ENCODE peak calls at places on chromosomes 5 and 9, in six cellular contexts. N is IMR-90, F is lower leg skin, L is GM12891, C is testis, R is body of pancreas. D is an unnamed sample.

GRCh38 chr9:101977614-101978210 is 239.3 kb upstream of the GRIN3A start:
- DNase-seq in L (no peak), C (no peak), N (peak; percentile 12), F (no peak), R (no peak), D (peak; percentile 40)

GRCh38 chr5:39198080-39198479 is 21.3 kb downstream of the FYB1 start:
- DNase-seq in N (no peak), C (no peak), L (no peak), F (no peak), R (no peak), D (no peak)

GRCh38 chr5:144142030-144142825 is 28.2 kb downstream of the YIPF5 start:
- DNase-seq in L (peak; percentile 14), N (peak; percentile 67), R (no peak), C (no peak), F (no peak), D (peak; percentile 3)

GRCh38 chr5:141701341-141702119 is 19.5 kb upstream of the ARAP3 start:
- DNase-seq in L (no peak), C (no peak), R (no peak), N (no peak), F (no peak), D (no peak)

GRCh38 chr9:35177520-35177919 is 15.7 kb downstream of the UNC13B start:
- DNase-seq in C (no peak), N (no peak), F (no peak), L (no peak), R (no peak), D (no peak)

GRCh38 chr5:75282581-75282980 is 45.9 kb upstream of the ANKRD31 start:
- DNase-seq in L (no peak), C (no peak), F (no peak), R (no peak), N (no peak), D (no peak)

GRCh38 chr5:177271113-177271512 is 32.4 kb downstream of the RAB24 start:
- DNase-seq in F (no peak), C (no peak), L (no peak), R (no peak), N (peak; percentile 18), D (no peak)

GRCh38 chr9:17531642-17532254 is 47.1 kb upstream of the SH3GL2 start:
- DNase-seq in C (peak; percentile 76), R (peak; percentile 39), L (peak; percentile 11), F (no peak), N (peak; percentile 60), D (peak; percentile 53)

GRCh38 chr5:1013238-1013947 is 4.8 kb downstream of the NKD2 start:
- DNase-seq in R (no peak), F (no peak), C (no peak), N (no peak), L (no peak), D (no peak)

GRCh38 chr5:68114641-68115040 is 100.9 kb upstream of the PIK3R1 start:
- DNase-seq in R (no peak), N (peak; percentile 84), C (no peak), F (no peak), L (no peak), D (peak; percentile 75)

GRCh38 chr5:141532726-141533125 is 43.8 kb downstream of the PCDHGC5 start:
- DNase-seq in F (no peak), C (no peak), L (no peak), R (no peak), N (no peak), D (no peak)

GRCh38 chr9:81666123-81666522 is 23.2 kb downstream of the TLE1 start:
- DNase-seq in F (no peak), N (no peak), L (no peak), R (no peak), C (no peak), D (no peak)

GRCh38 chr9:109771084-109771483 is 8.9 kb upstream of the PALM2AKAP2 start:
- DNase-seq in F (no peak), N (peak; percentile 78), R (no peak), L (no peak), C (no peak), D (no peak)

GRCh38 chr5:5209101-5209500 is 69.0 kb downstream of the ADAMTS16 start:
- DNase-seq in F (no peak), C (no peak), R (no peak), L (no peak), N (no peak), D (no peak)

GRCh38 chr5:139388198-139388821 is 1.4 kb downstream of the MZB1 start:
- DNase-seq in C (peak; percentile 43), L (no peak), N (peak; percentile 20), R (peak; percentile 34), F (peak; percentile 78), D (no peak)

GRCh38 chr9:127898433-127899199 is 787 bp downstream of the ST6GALNAC6 start:
- DNase-seq in C (peak; percentile 80), L (no peak), N (peak; percentile 89), R (peak; percentile 50), F (peak; percentile 90), D (peak; percentile 65)

GRCh38 chr5:176846335-176847140 is 36.2 kb downstream of the UNC5A start:
- DNase-seq in L (no peak), C (no peak), R (no peak), F (no peak), N (no peak), D (no peak)

GRCh38 chr5:132462856-132463745 is 27.5 kb downstream of the IRF1 start:
- DNase-seq in F (no peak), R (no peak), C (no peak), N (no peak), L (no peak), D (no peak)

GRCh38 chr5:78753093-78753531 is 104.5 kb upstream of the LHFPL2 start:
- DNase-seq in R (no peak), L (no peak), F (no peak), N (peak; percentile 68), C (no peak), D (no peak)

GRCh38 chr5:80837679-80838078 is 122.5 kb upstream of the RASGRF2 start:
- DNase-seq in F (no peak), C (no peak), N (no peak), L (peak; percentile 13), R (no peak), D (no peak)

GRCh38 chr9:78462616-78463015 is 165.7 kb downstream of the PSAT1 start:
- DNase-seq in R (no peak), N (peak; percentile 52), F (no peak), C (no peak), L (no peak), D (no peak)

GRCh38 chr9:69083321-69083720 is 47.8 kb downstream of the FXN start:
- DNase-seq in L (no peak), N (no peak), C (no peak), F (no peak), R (no peak), D (no peak)

GRCh38 chr9:89234636-89235035 is 56.0 kb upstream of the SHC3 start:
- DNase-seq in N (peak; percentile 13), C (no peak), L (no peak), F (no peak), R (no peak), D (peak; percentile 11)

GRCh38 chr5:126274396-126274795 is 148.8 kb upstream of the GRAMD2B start:
- DNase-seq in L (no peak), R (no peak), F (no peak), C (no peak), N (no peak), D (no peak)

GRCh38 chr5:75510836-75511434 is 494 bp downstream of the CERT1 start:
- DNase-seq in L (no peak), C (peak; percentile 59), N (peak; percentile 15), F (no peak), R (no peak), D (peak; percentile 52)

DNA sequence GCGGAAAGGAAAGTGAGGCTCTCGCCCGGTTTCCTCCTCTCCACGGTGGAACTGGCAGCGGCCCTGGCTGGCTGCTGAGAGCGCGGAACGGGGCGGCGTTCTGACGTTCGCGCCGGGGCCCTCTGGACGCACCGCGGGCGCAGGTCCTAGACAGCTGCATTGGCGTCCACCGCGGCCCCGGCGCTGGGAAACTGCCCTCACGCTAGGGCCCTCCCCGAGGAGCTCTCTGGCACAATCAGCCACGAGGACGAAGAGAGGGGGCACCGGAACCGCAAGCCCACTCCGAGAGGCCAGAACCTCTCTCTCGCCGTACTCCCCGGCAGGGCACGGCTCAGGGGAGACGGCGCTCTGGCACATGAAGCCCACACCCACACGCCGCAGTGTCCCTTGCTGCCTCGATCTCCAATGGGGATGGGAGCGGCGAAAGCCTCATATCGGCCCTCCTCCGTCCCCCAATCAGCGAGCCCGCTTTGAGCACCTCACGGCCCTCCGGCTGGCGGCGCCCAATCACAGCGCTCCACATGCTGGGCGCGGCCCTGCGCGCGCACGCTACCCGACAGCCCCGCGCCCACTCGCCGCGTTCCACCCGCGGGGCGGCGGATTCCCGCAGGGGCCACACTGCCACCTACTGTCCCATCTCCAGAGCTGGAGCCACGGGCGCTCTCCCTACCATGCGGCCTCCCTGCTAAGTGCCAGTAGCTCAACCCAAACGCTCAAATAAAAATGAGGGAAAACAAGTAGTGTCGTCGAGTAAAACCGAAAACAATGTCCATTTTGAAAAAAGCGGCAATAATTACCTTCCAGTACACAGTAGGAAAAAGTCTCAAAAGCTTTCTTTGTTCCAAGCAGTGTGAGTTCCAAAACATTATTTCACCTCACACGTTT is 11.8 kb downstream of the MRPS27 start:
- DNase-seq in F (peak; percentile 99), C (peak; percentile 98), R (peak; percentile 97), N (peak; percentile 97), L (peak; percentile 90), D (peak; percentile 99)
- TF ChIP-seq POLR2A in F (no peak), C (peak; percentile 38), R (peak; percentile 97), N (peak; percentile 90), L (peak; percentile 99), D (peak; percentile 99)

GRCh38 chr9:133362359-133363044 is 6.2 kb downstream of the SURF2 start:
- DNase-seq in N (no peak), C (no peak), F (no peak), R (no peak), L (no peak), D (peak; percentile 90)
- TF ChIP-seq POLR2A in N (no peak), C (no peak), F (no peak), R (no peak), L (no peak), D (no peak)

DNA sequence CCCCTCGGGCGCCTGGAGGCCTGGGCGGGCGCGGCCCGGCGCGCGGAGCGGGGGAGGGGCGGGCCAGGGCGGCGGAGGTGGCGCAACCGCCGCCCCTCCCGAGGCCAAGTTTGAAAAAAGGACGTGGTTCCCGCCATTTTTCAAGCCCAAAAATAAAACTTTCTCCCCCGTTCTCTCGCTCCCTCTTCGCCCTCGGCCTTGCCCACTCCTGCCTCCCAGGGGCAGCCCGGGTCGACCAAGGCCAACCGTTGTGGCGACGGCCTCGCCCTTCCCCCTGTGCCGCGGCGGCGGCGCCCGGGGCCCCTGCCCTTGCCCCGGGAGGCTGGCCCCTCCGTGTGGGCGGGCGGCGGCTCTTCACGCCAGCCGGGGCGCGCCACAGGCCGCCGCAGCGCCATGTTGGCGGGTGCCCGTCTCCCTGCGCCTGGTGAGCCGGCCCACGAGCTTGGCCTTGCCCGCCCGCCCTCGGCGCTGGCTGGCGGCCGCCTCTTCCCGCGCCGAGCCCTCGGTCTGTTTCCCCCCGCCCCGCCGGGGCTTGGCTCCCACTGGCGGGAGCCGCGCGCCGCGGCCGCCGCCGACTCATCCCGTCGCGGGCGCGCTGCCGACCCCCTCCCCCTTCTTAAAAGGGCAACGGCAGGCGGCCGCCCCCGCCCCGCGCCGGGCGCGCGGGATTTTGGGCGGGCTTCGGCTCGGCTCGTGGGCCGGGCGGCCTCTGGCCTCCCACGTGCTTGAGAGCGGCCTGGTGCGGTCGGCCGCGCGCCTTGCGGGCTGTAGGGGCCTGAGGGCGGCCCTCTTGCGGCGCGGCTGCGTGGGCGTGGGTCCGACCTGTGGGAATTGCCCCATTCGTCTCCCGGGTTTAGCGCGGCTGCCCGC is 1.3 kb downstream of the ANP32B start:
- DNase-seq in F (peak; percentile 95), C (peak; percentile 76), N (peak; percentile 78), R (peak; percentile 82), L (peak; percentile 54), D (peak; percentile 91)
- TF ChIP-seq POLR2A in F (no peak), C (no peak), N (peak; percentile 80), R (no peak), L (peak; percentile 67), D (peak; percentile 77)

GRCh38 chr9:100598641-100599145 is 20.8 kb downstream of the CAVIN4 start:
- DNase-seq in L (peak; percentile 44), N (peak; percentile 71), R (peak; percentile 88), C (peak; percentile 88), F (peak; percentile 94), D (peak; percentile 79)
- TF ChIP-seq POLR2A in L (no peak), N (no peak), R (peak; percentile 41), C (no peak), F (no peak), D (peak; percentile 27)